ENCODE peak calls at places on chromosome 14, in six cellular contexts. Z is lung, E is left ventricle myocardium inferior, K is left lung, S is prostate gland, A is astrocyte of the spinal cord. B is an unnamed sample.

GRCh38 chr14:96409701-96410100 is 17.8 kb downstream of the AK7 start:
- DNase-seq in A (peak; percentile 44), Z (no peak), S (no peak), K (no peak), E (no peak), B (no peak)

GRCh38 chr14:55098561-55098898 is 30.5 kb upstream of the LGALS3 start:
- DNase-seq in E (no peak), K (no peak), A (no peak), Z (no peak), S (no peak), B (no peak)

GRCh38 chr14:68975667-68976066 is 3.4 kb downstream of the ACTN1 start:
- DNase-seq in E (no peak), K (no peak), S (peak; percentile 30), Z (no peak), A (peak; percentile 84), B (no peak)

GRCh38 chr14:89844508-89844907 is 110.0 kb downstream of the EFCAB11 start:
- DNase-seq in Z (no peak), K (no peak), A (no peak), S (no peak), E (no peak), B (no peak)

GRCh38 chr14:54299393-54300363 is 97.1 kb upstream of the CDKN3 start:
- DNase-seq in A (peak; percentile 86), E (peak; percentile 29), S (no peak), Z (no peak), K (no peak), B (no peak)

GRCh38 chr14:78758333-78758732 is 588.2 kb downstream of the NRXN3 start:
- DNase-seq in S (no peak), K (no peak), A (peak; percentile 38), Z (no peak), E (no peak), B (no peak)

GRCh38 chr14:82779301-82779700 is 1245.6 kb upstream of the SEL1L start:
- DNase-seq in E (no peak), Z (peak; percentile 57), S (no peak), K (no peak), A (no peak), B (no peak)

GRCh38 chr14:69855180-69855817 is 23.9 kb upstream of the SMOC1 start:
- DNase-seq in Z (no peak), A (no peak), S (no peak), E (no peak), K (no peak), B (no peak)

GRCh38 chr14:74019743-74020142 is 594 bp downstream of the BBOF1 start:
- DNase-seq in K (no peak), S (no peak), E (no peak), A (peak; percentile 63), Z (no peak), B (no peak)

GRCh38 chr14:34931206-34931605 is 51.6 kb upstream of the SRP54 start:
- DNase-seq in E (no peak), A (no peak), K (no peak), S (peak; percentile 9), Z (no peak), B (no peak)

GRCh38 chr14:83164591-83164990 is 1630.9 kb upstream of the SEL1L start:
- DNase-seq in A (no peak), E (no peak), S (no peak), K (no peak), Z (no peak), B (no peak)

DNA sequence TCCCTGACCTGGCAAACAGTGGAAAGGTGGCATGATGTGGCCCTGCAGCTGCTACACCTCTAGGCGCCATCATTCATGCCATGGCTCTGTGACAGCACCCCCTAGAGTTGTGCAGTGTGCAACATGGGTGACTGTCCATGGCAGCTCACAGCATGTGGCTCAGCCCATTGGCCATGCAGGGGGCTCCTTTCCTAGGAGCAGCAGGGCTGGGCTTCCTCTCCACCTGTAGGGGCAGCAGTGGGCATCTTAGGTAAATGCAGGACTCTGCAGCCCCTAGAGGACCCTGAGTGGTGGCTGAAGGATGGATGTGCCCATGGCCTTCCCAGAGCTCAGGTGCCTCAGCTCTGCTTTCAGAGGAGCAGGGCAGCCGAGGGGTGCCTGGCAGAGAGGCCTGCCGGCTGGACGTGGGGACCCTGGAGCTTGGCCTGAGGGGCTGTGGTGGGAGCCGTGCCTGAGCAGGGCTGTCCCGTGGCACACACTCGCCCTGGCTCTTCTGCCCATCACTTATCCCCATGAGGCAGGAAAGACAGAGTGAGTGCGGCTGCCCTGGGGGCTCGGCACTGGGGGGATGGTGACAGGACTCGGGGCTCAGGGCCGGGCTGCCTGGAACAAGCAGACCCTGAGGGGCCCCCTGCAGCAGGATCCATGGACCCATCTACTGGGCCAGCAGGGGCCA is 7.4 kb downstream of the ADSS1 start:
- DNase-seq in E (no peak), K (no peak), A (no peak), S (no peak), Z (no peak), B (no peak)
- TF ChIP-seq CTCF in E (peak; percentile 43), K (no peak), A (peak; percentile 55), S (no peak), Z (no peak), B (peak; percentile 62)

DNA sequence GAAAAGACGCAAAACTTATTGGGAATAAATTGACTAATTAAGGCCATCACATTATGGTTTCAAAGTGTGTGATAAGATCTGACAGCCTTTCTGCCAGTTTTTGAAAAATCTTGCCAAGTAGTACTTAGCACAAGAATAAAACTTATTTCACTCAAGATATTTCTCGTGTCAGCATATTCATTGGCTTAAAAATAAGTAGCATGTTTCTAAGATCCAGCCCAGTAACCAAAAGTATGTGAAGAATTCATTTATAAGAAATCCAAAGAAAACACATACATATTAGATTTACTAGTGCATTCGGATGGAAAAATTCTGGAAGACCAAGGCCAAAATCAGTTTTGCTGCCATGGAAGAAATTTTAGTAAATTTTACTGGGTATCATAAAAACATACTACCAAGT is 1134.9 kb downstream of the GALC start:
- DNase-seq in A (peak; percentile 56), K (no peak), Z (no peak), S (no peak), E (no peak), B (no peak)
- TF ChIP-seq CTCF in A (no peak), K (no peak), Z (no peak), S (no peak), E (no peak), B (no peak)

GRCh38 chr14:22598099-22598895 is at the start of gene ABHD4:
- DNase-seq in A (peak; percentile 67), Z (peak; percentile 79), E (peak; percentile 87), K (peak; percentile 97), S (peak; percentile 82), B (peak; percentile 80)

GRCh38 chr14:22600027-22600426 is 1.9 kb downstream of the ABHD4 start:
- DNase-seq in A (no peak), K (no peak), S (no peak), E (no peak), Z (no peak), B (no peak)

GRCh38 chr14:22599349-22599748 is 1.2 kb downstream of the ABHD4 start:
- DNase-seq in Z (no peak), K (no peak), E (no peak), A (no peak), S (no peak), B (no peak)

GRCh38 chr14:22597771-22598098 is 365 bp upstream of the ABHD4 start:
- DNase-seq in S (no peak), E (no peak), A (no peak), K (no peak), Z (no peak), B (no peak)

GRCh38 chr14:22598896-22599244 is 770 bp downstream of the ABHD4 start:
- DNase-seq in E (no peak), S (peak; percentile 67), Z (peak; percentile 46), A (peak; percentile 59), K (no peak), B (no peak)
- TF ChIP-seq CTCF in E (peak; percentile 17), S (peak; percentile 50), Z (no peak), A (peak; percentile 47), K (no peak), B (peak; percentile 45)

GRCh38 chr14:64825006-64825405 is 54.7 kb downstream of the SPTB start:
- DNase-seq in K (no peak), S (no peak), A (no peak), E (no peak), Z (no peak), B (no peak)

GRCh38 chr14:64825498-64825897 is 54.2 kb downstream of the SPTB start:
- DNase-seq in A (no peak), K (no peak), E (no peak), S (no peak), Z (no peak), B (no peak)

GRCh38 chr14:64821651-64822050 is 58.1 kb downstream of the SPTB start:
- DNase-seq in Z (no peak), A (no peak), K (no peak), S (no peak), E (no peak), B (no peak)

GRCh38 chr14:64826333-64826732 is 53.4 kb downstream of the SPTB start:
- DNase-seq in S (no peak), K (no peak), A (no peak), E (no peak), Z (no peak), B (no peak)

DNA sequence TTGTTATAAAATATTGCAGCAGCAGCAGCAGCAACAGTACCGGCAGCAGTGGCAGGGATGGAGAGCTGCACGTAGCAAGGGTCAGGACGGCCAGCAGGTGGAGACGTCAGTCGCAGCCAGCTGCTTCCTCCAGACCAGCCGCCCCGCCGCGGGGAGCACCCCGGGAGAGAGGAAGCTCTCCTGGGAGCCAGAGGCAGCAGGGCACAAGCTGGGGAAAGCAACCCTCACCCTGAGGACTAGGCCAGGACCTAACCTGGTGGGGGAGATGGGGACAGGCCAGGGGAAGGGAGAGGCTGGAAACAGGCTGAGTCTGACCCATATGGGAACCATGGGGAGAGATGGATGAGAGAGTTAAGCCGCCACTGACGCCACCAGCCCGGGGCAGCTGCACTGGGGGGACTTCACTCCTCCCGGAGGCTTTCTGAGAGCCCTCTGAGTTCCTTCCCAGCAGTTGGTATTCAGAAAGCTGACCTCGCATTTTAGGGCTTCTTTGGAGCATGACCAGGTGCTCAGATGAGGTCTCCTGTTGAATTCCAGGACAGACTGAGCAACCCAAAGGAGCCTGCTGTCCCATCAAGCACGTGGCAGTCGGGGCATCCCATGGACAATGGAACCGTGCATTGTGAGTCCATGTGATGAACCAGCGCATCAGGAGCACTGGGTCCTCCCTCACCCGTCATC is 56.3 kb downstream of the SPTB start:
- DNase-seq in A (peak; percentile 63), E (peak; percentile 73), S (peak; percentile 63), K (peak; percentile 95), Z (peak; percentile 78), B (peak; percentile 78)
- TF ChIP-seq CTCF in A (peak; percentile 82), E (peak; percentile 83), S (peak; percentile 91), K (peak; percentile 76), Z (peak; percentile 74), B (peak; percentile 84)

GRCh38 chr14:36227802-36228201 is 51.3 kb upstream of the PTCSC3 start:
- DNase-seq in S (no peak), Z (no peak), A (peak; percentile 35), E (no peak), K (no peak), B (no peak)
- TF ChIP-seq CTCF in S (no peak), Z (no peak), A (no peak), E (no peak), K (no peak), B (no peak)

DNA sequence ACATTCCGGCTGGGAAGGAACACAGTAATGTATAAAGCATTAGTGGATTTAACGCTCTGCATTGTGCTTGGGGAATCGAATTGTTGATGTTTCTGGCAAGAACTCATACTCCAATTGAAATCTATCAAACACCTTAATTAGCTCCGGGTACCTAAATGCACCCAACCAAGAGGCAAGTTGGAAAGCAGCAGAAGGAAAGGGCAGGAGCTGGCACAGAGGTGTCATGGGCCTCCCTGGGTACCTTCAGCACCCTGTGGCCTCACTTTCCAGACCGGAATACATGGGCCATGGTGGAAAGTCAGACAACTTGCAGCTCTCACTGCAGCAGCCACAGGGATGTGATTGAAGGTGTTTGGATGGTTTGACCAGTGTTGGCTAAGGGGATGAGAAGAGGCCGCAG is 6.8 kb upstream of the BCL11B start:
- DNase-seq in Z (no peak), K (no peak), E (no peak), A (no peak), S (no peak), B (no peak)
- TF ChIP-seq CTCF in Z (no peak), K (no peak), E (no peak), A (no peak), S (no peak), B (no peak)

B was measured in type B pancreatic cell.